ENCODE peak calls at places on chromosomes 13 and 19, in eight cellular contexts. One of them, this sample, is unnamed.

GRCh38 chr13:79830426-79830825 is 349.5 kb downstream of the NDFIP2 start:
- DNase-seq in lower lobe of right lung: no peak
- DNase-seq in mucosa of descending colon: no peak
- DNase-seq in activated B cell treated with CpG ODN at 0.5 μM for 24 hours: no peak
- DNase-seq in pancreas: no peak
- DNase-seq in tibial nerve: no peak
- DNase-seq in heart left ventricle: no peak
- DNase-seq in neural crest cell: no peak
- DNase-seq in this sample: no peak

GRCh38 chr19:33434886-33435705 is 61.6 kb downstream of the CEBPG start:
- DNase-seq in lower lobe of right lung: peak
- DNase-seq in mucosa of descending colon: peak
- DNase-seq in activated B cell treated with CpG ODN at 0.5 μM for 24 hours: no peak
- DNase-seq in pancreas: peak
- DNase-seq in tibial nerve: no peak
- DNase-seq in heart left ventricle: no peak
- DNase-seq in neural crest cell: no peak
- DNase-seq in this sample: no peak

GRCh38 chr13:65719831-65720230 is 1510.3 kb downstream of the PCDH9 start:
- DNase-seq in lower lobe of right lung: no peak
- DNase-seq in mucosa of descending colon: no peak
- DNase-seq in activated B cell treated with CpG ODN at 0.5 μM for 24 hours: no peak
- DNase-seq in pancreas: no peak
- DNase-seq in tibial nerve: no peak
- DNase-seq in heart left ventricle: no peak
- DNase-seq in neural crest cell: no peak
- DNase-seq in this sample: no peak

GRCh38 chr19:14505488-14506239 is 9.7 kb upstream of the GIPC1 start:
- DNase-seq in lower lobe of right lung: peak
- DNase-seq in mucosa of descending colon: peak
- DNase-seq in activated B cell treated with CpG ODN at 0.5 μM for 24 hours: peak
- DNase-seq in pancreas: peak
- DNase-seq in tibial nerve: no peak
- DNase-seq in heart left ventricle: no peak
- DNase-seq in neural crest cell: peak
- DNase-seq in this sample: no peak

GRCh38 chr13:27035892-27036235 is 135.7 kb downstream of the USP12 start:
- DNase-seq in lower lobe of right lung: no peak
- DNase-seq in mucosa of descending colon: no peak
- DNase-seq in activated B cell treated with CpG ODN at 0.5 μM for 24 hours: no peak
- DNase-seq in pancreas: no peak
- DNase-seq in tibial nerve: no peak
- DNase-seq in heart left ventricle: no peak
- DNase-seq in neural crest cell: no peak
- DNase-seq in this sample: no peak

GRCh38 chr13:24141333-24141910 is 19.1 kb upstream of the SPATA13 start:
- DNase-seq in lower lobe of right lung: no peak
- DNase-seq in mucosa of descending colon: no peak
- DNase-seq in activated B cell treated with CpG ODN at 0.5 μM for 24 hours: no peak
- DNase-seq in pancreas: no peak
- DNase-seq in tibial nerve: no peak
- DNase-seq in heart left ventricle: no peak
- DNase-seq in neural crest cell: no peak
- DNase-seq in this sample: no peak

GRCh38 chr19:35266149-35266903 is 2.4 kb upstream of the USF2 start:
- DNase-seq in lower lobe of right lung: peak
- DNase-seq in mucosa of descending colon: peak
- DNase-seq in activated B cell treated with CpG ODN at 0.5 μM for 24 hours: peak
- DNase-seq in pancreas: peak
- DNase-seq in tibial nerve: no peak
- DNase-seq in heart left ventricle: no peak
- DNase-seq in neural crest cell: no peak
- DNase-seq in this sample: no peak

GRCh38 chr13:20998649-20999415 is 62.6 kb downstream of the LATS2 start:
- DNase-seq in lower lobe of right lung: no peak
- DNase-seq in mucosa of descending colon: no peak
- DNase-seq in activated B cell treated with CpG ODN at 0.5 μM for 24 hours: no peak
- DNase-seq in pancreas: no peak
- DNase-seq in tibial nerve: no peak
- DNase-seq in heart left ventricle: no peak
- DNase-seq in neural crest cell: no peak
- DNase-seq in this sample: no peak

GRCh38 chr13:59374720-59375119 is 789.0 kb downstream of the DIAPH3 start:
- DNase-seq in lower lobe of right lung: no peak
- DNase-seq in mucosa of descending colon: no peak
- DNase-seq in activated B cell treated with CpG ODN at 0.5 μM for 24 hours: no peak
- DNase-seq in pancreas: no peak
- DNase-seq in tibial nerve: no peak
- DNase-seq in heart left ventricle: no peak
- DNase-seq in neural crest cell: no peak
- DNase-seq in this sample: no peak

GRCh38 chr19:6259312-6259861 is 20.4 kb downstream of the MLLT1 start:
- DNase-seq in lower lobe of right lung: no peak
- DNase-seq in mucosa of descending colon: no peak
- DNase-seq in activated B cell treated with CpG ODN at 0.5 μM for 24 hours: no peak
- DNase-seq in pancreas: no peak
- DNase-seq in tibial nerve: no peak
- DNase-seq in heart left ventricle: no peak
- DNase-seq in neural crest cell: no peak
- DNase-seq in this sample: no peak

GRCh38 chr13:92896842-92897241 is 329.8 kb upstream of the GPC6 start:
- DNase-seq in lower lobe of right lung: no peak
- DNase-seq in mucosa of descending colon: no peak
- DNase-seq in activated B cell treated with CpG ODN at 0.5 μM for 24 hours: no peak
- DNase-seq in pancreas: no peak
- DNase-seq in tibial nerve: no peak
- DNase-seq in heart left ventricle: no peak
- DNase-seq in neural crest cell: no peak
- DNase-seq in this sample: no peak

GRCh38 chr13:34409496-34410163 is 532.4 kb upstream of the NBEA start:
- DNase-seq in lower lobe of right lung: no peak
- DNase-seq in mucosa of descending colon: no peak
- DNase-seq in activated B cell treated with CpG ODN at 0.5 μM for 24 hours: no peak
- DNase-seq in pancreas: no peak
- DNase-seq in tibial nerve: no peak
- DNase-seq in heart left ventricle: no peak
- DNase-seq in neural crest cell: no peak
- DNase-seq in this sample: no peak
- TF ChIP-seq CTCF in lower lobe of right lung: no peak
- TF ChIP-seq CTCF in mucosa of descending colon: no peak
- TF ChIP-seq CTCF in activated B cell treated with CpG ODN at 0.5 μM for 24 hours: no peak
- TF ChIP-seq CTCF in pancreas: no peak
- TF ChIP-seq CTCF in tibial nerve: no peak
- TF ChIP-seq CTCF in heart left ventricle: no peak
- TF ChIP-seq CTCF in neural crest cell: no peak
- TF ChIP-seq CTCF in this sample: no peak

GRCh38 chr13:50596776-50597203 is 246.7 kb downstream of the DLEU7 start:
- DNase-seq in lower lobe of right lung: no peak
- DNase-seq in mucosa of descending colon: no peak
- DNase-seq in activated B cell treated with CpG ODN at 0.5 μM for 24 hours: no peak
- DNase-seq in pancreas: no peak
- DNase-seq in tibial nerve: no peak
- DNase-seq in heart left ventricle: peak
- DNase-seq in neural crest cell: no peak
- DNase-seq in this sample: no peak

GRCh38 chr13:50592412-50593145 is 250.9 kb downstream of the DLEU7 start:
- DNase-seq in lower lobe of right lung: no peak
- DNase-seq in mucosa of descending colon: no peak
- DNase-seq in activated B cell treated with CpG ODN at 0.5 μM for 24 hours: no peak
- DNase-seq in pancreas: no peak
- DNase-seq in tibial nerve: no peak
- DNase-seq in heart left ventricle: no peak
- DNase-seq in neural crest cell: no peak
- DNase-seq in this sample: no peak

GRCh38 chr13:50596103-50596502 is 247.4 kb downstream of the DLEU7 start:
- DNase-seq in lower lobe of right lung: no peak
- DNase-seq in mucosa of descending colon: no peak
- DNase-seq in activated B cell treated with CpG ODN at 0.5 μM for 24 hours: no peak
- DNase-seq in pancreas: no peak
- DNase-seq in tibial nerve: no peak
- DNase-seq in heart left ventricle: no peak
- DNase-seq in neural crest cell: no peak
- DNase-seq in this sample: no peak

GRCh38 chr13:50593228-50593627 is 250.3 kb downstream of the DLEU7 start:
- DNase-seq in lower lobe of right lung: no peak
- DNase-seq in mucosa of descending colon: no peak
- DNase-seq in activated B cell treated with CpG ODN at 0.5 μM for 24 hours: no peak
- DNase-seq in pancreas: no peak
- DNase-seq in tibial nerve: no peak
- DNase-seq in heart left ventricle: no peak
- DNase-seq in neural crest cell: no peak
- DNase-seq in this sample: no peak

DNA sequence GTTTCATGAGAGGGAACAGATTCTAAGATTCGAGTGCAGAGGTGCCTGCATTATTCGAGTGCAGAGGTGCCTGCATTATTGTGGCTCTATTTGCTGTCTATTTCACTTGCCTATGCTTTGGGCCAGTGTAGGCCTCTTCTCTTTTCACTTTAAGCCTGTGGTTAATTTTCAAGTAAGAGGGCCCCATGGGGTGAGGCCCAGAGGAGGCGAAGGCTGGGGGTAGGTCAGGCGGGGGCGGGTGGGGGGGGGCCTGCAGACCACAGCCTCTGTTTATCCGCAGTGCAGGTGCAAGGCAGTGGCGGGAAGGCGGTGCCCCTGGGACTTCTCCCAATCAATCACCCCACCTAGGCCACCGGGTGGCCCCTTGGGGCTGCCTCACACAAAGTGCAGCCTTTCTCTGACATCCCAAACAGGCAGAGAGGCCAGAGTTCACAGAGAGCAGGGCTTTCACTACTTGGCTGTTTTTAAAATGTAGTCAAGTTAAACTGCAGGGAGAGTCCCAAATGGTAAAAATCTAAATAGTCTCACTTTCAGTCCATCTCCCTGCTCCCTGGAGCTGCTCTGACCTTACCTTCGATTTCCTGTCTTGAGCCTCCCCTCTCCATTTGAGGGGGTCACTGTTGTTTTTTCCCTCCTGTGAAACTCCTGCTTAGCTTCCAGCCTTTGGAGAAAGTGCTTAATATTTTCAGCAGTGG is 249.1 kb downstream of the DLEU7 start:
- DNase-seq in lower lobe of right lung: no peak
- DNase-seq in mucosa of descending colon: peak
- DNase-seq in activated B cell treated with CpG ODN at 0.5 μM for 24 hours: peak
- DNase-seq in pancreas: no peak
- DNase-seq in tibial nerve: no peak
- DNase-seq in heart left ventricle: no peak
- DNase-seq in neural crest cell: peak
- DNase-seq in this sample: no peak
- TF ChIP-seq CTCF in lower lobe of right lung: no peak
- TF ChIP-seq CTCF in mucosa of descending colon: no peak
- TF ChIP-seq CTCF in activated B cell treated with CpG ODN at 0.5 μM for 24 hours: no peak
- TF ChIP-seq CTCF in pancreas: no peak
- TF ChIP-seq CTCF in tibial nerve: no peak
- TF ChIP-seq CTCF in heart left ventricle: no peak
- TF ChIP-seq CTCF in neural crest cell: no peak
- TF ChIP-seq CTCF in this sample: no peak

DNA sequence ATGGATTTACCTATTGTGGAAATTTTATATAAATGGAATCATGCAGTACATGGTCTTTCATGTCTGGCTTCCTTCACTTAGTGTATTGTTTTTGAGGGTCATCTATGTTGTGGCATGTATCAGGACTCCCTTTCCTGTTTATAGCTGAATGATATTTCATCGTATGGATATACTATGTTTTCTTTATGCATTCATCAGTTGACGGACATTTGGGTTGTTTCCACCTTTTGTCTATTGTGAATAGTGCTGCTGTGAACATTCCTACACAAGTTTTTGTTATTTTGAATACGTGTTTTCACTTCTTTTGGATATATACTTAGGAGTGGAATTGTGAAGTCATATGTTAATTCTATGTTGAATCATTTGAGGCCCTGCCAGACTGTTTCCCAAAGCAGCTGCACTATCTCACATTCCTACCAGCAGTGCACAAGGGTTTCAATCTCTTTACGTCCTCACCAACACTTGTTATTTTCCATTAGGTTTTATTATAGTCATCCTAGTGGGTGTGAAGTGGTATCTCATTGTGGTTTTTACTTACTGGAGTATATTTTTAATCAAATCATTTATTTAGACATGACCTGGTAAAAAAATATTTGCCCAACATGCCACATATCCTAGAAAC is 262.7 kb downstream of the DLEU7 start:
- DNase-seq in lower lobe of right lung: no peak
- DNase-seq in mucosa of descending colon: no peak
- DNase-seq in activated B cell treated with CpG ODN at 0.5 μM for 24 hours: no peak
- DNase-seq in pancreas: no peak
- DNase-seq in tibial nerve: no peak
- DNase-seq in heart left ventricle: no peak
- DNase-seq in neural crest cell: no peak
- DNase-seq in this sample: no peak
- TF ChIP-seq CTCF in lower lobe of right lung: no peak
- TF ChIP-seq CTCF in mucosa of descending colon: no peak
- TF ChIP-seq CTCF in activated B cell treated with CpG ODN at 0.5 μM for 24 hours: no peak
- TF ChIP-seq CTCF in pancreas: no peak
- TF ChIP-seq CTCF in tibial nerve: no peak
- TF ChIP-seq CTCF in heart left ventricle: peak
- TF ChIP-seq CTCF in neural crest cell: no peak
- TF ChIP-seq CTCF in this sample: no peak

GRCh38 chr13:110137677-110138008 is 169.3 kb downstream of the COL4A1 start:
- DNase-seq in lower lobe of right lung: peak
- DNase-seq in mucosa of descending colon: peak
- DNase-seq in activated B cell treated with CpG ODN at 0.5 μM for 24 hours: no peak
- DNase-seq in pancreas: no peak
- DNase-seq in tibial nerve: peak
- DNase-seq in heart left ventricle: peak
- DNase-seq in neural crest cell: no peak
- DNase-seq in this sample: no peak
- TF ChIP-seq CTCF in lower lobe of right lung: peak
- TF ChIP-seq CTCF in mucosa of descending colon: no peak
- TF ChIP-seq CTCF in activated B cell treated with CpG ODN at 0.5 μM for 24 hours: no peak
- TF ChIP-seq CTCF in pancreas: no peak
- TF ChIP-seq CTCF in tibial nerve: peak
- TF ChIP-seq CTCF in heart left ventricle: peak
- TF ChIP-seq CTCF in neural crest cell: peak
- TF ChIP-seq CTCF in this sample: peak

GRCh38 chr19:4455742-4456565 is 1.6 kb downstream of the UBXN6 start:
- DNase-seq in lower lobe of right lung: peak
- DNase-seq in mucosa of descending colon: no peak
- DNase-seq in activated B cell treated with CpG ODN at 0.5 μM for 24 hours: no peak
- DNase-seq in pancreas: peak
- DNase-seq in tibial nerve: peak
- DNase-seq in heart left ventricle: peak
- DNase-seq in neural crest cell: no peak
- DNase-seq in this sample: no peak
- TF ChIP-seq CTCF in lower lobe of right lung: no peak
- TF ChIP-seq CTCF in mucosa of descending colon: no peak
- TF ChIP-seq CTCF in activated B cell treated with CpG ODN at 0.5 μM for 24 hours: no peak
- TF ChIP-seq CTCF in pancreas: no peak
- TF ChIP-seq CTCF in tibial nerve: no peak
- TF ChIP-seq CTCF in heart left ventricle: no peak
- TF ChIP-seq CTCF in neural crest cell: no peak
- TF ChIP-seq CTCF in this sample: no peak

GRCh38 chr13:74015137-74015536 is 119.1 kb downstream of the KLF12 start:
- DNase-seq in lower lobe of right lung: no peak
- DNase-seq in mucosa of descending colon: no peak
- DNase-seq in activated B cell treated with CpG ODN at 0.5 μM for 24 hours: no peak
- DNase-seq in pancreas: no peak
- DNase-seq in tibial nerve: no peak
- DNase-seq in heart left ventricle: no peak
- DNase-seq in neural crest cell: no peak
- DNase-seq in this sample: no peak
- TF ChIP-seq CTCF in lower lobe of right lung: no peak
- TF ChIP-seq CTCF in mucosa of descending colon: no peak
- TF ChIP-seq CTCF in activated B cell treated with CpG ODN at 0.5 μM for 24 hours: no peak
- TF ChIP-seq CTCF in pancreas: no peak
- TF ChIP-seq CTCF in tibial nerve: no peak
- TF ChIP-seq CTCF in heart left ventricle: peak
- TF ChIP-seq CTCF in neural crest cell: peak
- TF ChIP-seq CTCF in this sample: peak